ENCODE peak calls at places on chromosomes 13 and 19, in four cellular contexts. One of them, this sample, is unnamed.
A peak's percentile ranks its signal among the peaks of the same experiment; 100 is the strongest.

GRCh38 chr13:80339841-80340642 is 884 bp downstream of the SPRY2 start:
- DNase-seq in ovary: peak; percentile 56
- DNase-seq in foreskin fibroblast: no peak
- DNase-seq in GM23338: peak; percentile 31
- DNase-seq in this sample: peak; percentile 40

GRCh38 chr13:98462241-98462882 is 114.5 kb downstream of the STK24 start:
- DNase-seq in ovary: no peak
- DNase-seq in GM23338: no peak
- DNase-seq in foreskin fibroblast: no peak
- DNase-seq in this sample: no peak

GRCh38 chr13:46593403-46593802 is 40.4 kb downstream of the LRCH1 start:
- DNase-seq in foreskin fibroblast: no peak
- DNase-seq in GM23338: no peak
- DNase-seq in ovary: no peak
- DNase-seq in this sample: no peak

GRCh38 chr13:59038824-59039223 is 1124.9 kb downstream of the DIAPH3 start:
- DNase-seq in foreskin fibroblast: no peak
- DNase-seq in GM23338: no peak
- DNase-seq in ovary: no peak
- DNase-seq in this sample: no peak

GRCh38 chr13:110471156-110471832 is 90.2 kb downstream of the RAB20 start:
- DNase-seq in GM23338: no peak
- DNase-seq in ovary: no peak
- DNase-seq in foreskin fibroblast: no peak
- DNase-seq in this sample: no peak

GRCh38 chr13:38743499-38743898 is 56.6 kb downstream of the FREM2 start:
- DNase-seq in GM23338: no peak
- DNase-seq in foreskin fibroblast: no peak
- DNase-seq in ovary: no peak
- DNase-seq in this sample: no peak

GRCh38 chr19:44741841-44742352 is 6.6 kb upstream of the BCL3 start:
- DNase-seq in foreskin fibroblast: peak; percentile 100
- DNase-seq in GM23338: no peak
- DNase-seq in ovary: peak; percentile 98
- DNase-seq in this sample: no peak

GRCh38 chr13:110027470-110028240 is 241.3 kb upstream of the IRS2 start:
- DNase-seq in foreskin fibroblast: no peak
- DNase-seq in GM23338: no peak
- DNase-seq in ovary: no peak
- DNase-seq in this sample: no peak

GRCh38 chr19:18167975-18168645 is 5.5 kb upstream of the IFI30 start:
- DNase-seq in GM23338: peak; percentile 78
- DNase-seq in foreskin fibroblast: no peak
- DNase-seq in ovary: peak; percentile 50
- DNase-seq in this sample: peak; percentile 54

GRCh38 chr19:1245468-1245867 is 2.9 kb upstream of the MIDN start:
- DNase-seq in ovary: peak; percentile 61
- DNase-seq in GM23338: no peak
- DNase-seq in foreskin fibroblast: no peak
- DNase-seq in this sample: no peak

GRCh38 chr19:13190781-13191540 is 40.8 kb downstream of the IER2 start:
- DNase-seq in ovary: no peak
- DNase-seq in GM23338: no peak
- DNase-seq in foreskin fibroblast: no peak
- DNase-seq in this sample: no peak

GRCh38 chr13:105442941-105443340 is 1092.5 kb downstream of the EFNB2 start:
- DNase-seq in ovary: no peak
- DNase-seq in foreskin fibroblast: peak; percentile 94
- DNase-seq in GM23338: no peak
- DNase-seq in this sample: no peak

GRCh38 chr13:101916108-101916757 is 463.8 kb downstream of the ITGBL1 start:
- DNase-seq in ovary: no peak
- DNase-seq in GM23338: peak; percentile 81
- DNase-seq in foreskin fibroblast: peak; percentile 21
- DNase-seq in this sample: no peak

GRCh38 chr19:5696196-5697021 is 6.3 kb downstream of the RPL36 start:
- DNase-seq in foreskin fibroblast: no peak
- DNase-seq in ovary: no peak
- DNase-seq in GM23338: peak; percentile 0
- DNase-seq in this sample: no peak

GRCh38 chr13:76523740-76524382 is 362.3 kb downstream of the KCTD12 start:
- DNase-seq in foreskin fibroblast: no peak
- DNase-seq in ovary: no peak
- DNase-seq in GM23338: no peak
- DNase-seq in this sample: no peak

GRCh38 chr13:40648841-40649240 is 17.6 kb downstream of the FOXO1 start:
- DNase-seq in foreskin fibroblast: no peak
- DNase-seq in ovary: no peak
- DNase-seq in GM23338: peak; percentile 49
- DNase-seq in this sample: no peak

GRCh38 chr19:19866599-19867248 is 1.0 kb downstream of the ZNF253 start:
- DNase-seq in foreskin fibroblast: no peak
- DNase-seq in ovary: peak; percentile 39
- DNase-seq in GM23338: peak; percentile 95
- DNase-seq in this sample: peak; percentile 41

GRCh38 chr13:28744091-28744536 is 25.3 kb upstream of the SLC46A3 start:
- DNase-seq in ovary: no peak
- DNase-seq in GM23338: peak; percentile 44
- DNase-seq in foreskin fibroblast: peak; percentile 37
- DNase-seq in this sample: no peak

GRCh38 chr19:40962460-40962961 is 28.6 kb upstream of the CYP2B6 start:
- DNase-seq in foreskin fibroblast: peak; percentile 1
- DNase-seq in GM23338: no peak
- DNase-seq in ovary: no peak
- DNase-seq in this sample: no peak

GRCh38 chr19:12825259-12826131 is 8.9 kb downstream of the RTBDN start:
- DNase-seq in GM23338: peak; percentile 96
- DNase-seq in ovary: no peak
- DNase-seq in foreskin fibroblast: no peak
- DNase-seq in this sample: no peak

GRCh38 chr19:1651548-1652394 is 644 bp downstream of the TCF3 start:
- DNase-seq in ovary: peak; percentile 69
- DNase-seq in GM23338: peak; percentile 58
- DNase-seq in foreskin fibroblast: peak; percentile 35
- DNase-seq in this sample: peak; percentile 54

GRCh38 chr13:22961835-22962537 is 218.8 kb upstream of the SGCG start:
- DNase-seq in foreskin fibroblast: no peak
- DNase-seq in ovary: no peak
- DNase-seq in GM23338: no peak
- DNase-seq in this sample: no peak

GRCh38 chr19:33580645-33581037 is 41.1 kb upstream of the CHST8 start:
- DNase-seq in GM23338: no peak
- DNase-seq in foreskin fibroblast: no peak
- DNase-seq in ovary: no peak
- DNase-seq in this sample: no peak
- TF ChIP-seq CTCF in GM23338: no peak
- TF ChIP-seq CTCF in foreskin fibroblast: no peak
- TF ChIP-seq CTCF in ovary: no peak
- TF ChIP-seq CTCF in this sample: no peak

GRCh38 chr13:113635709-113636108 is 22.3 kb downstream of the ATP4B start:
- DNase-seq in ovary: no peak
- DNase-seq in foreskin fibroblast: no peak
- DNase-seq in GM23338: no peak
- DNase-seq in this sample: no peak
- TF ChIP-seq CTCF in ovary: no peak
- TF ChIP-seq CTCF in foreskin fibroblast: no peak
- TF ChIP-seq CTCF in GM23338: no peak
- TF ChIP-seq CTCF in this sample: no peak

GRCh38 chr19:43126720-43127119 is 44.2 kb upstream of the PSG2 start:
- DNase-seq in foreskin fibroblast: no peak
- DNase-seq in GM23338: no peak
- DNase-seq in ovary: no peak
- DNase-seq in this sample: no peak

DNA sequence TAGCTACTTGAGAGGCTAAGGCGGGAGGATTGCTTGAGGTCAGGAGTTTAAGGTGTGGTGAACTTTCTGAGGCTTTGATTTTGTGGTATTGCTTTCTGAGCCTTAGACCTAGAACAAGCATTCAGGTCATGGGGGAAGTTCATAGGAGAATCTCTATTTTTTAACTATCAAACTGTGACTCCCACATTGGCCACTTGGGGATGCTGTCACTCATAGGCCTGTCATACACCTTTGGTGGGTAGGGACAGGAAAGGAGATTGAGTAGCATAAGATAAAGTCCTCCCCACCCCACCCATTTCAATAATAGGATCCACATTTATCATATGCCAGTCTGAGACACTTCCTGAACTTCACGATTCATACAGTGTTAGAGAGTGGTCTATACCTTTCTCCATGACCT is 41.9 kb upstream of the PSG2 start:
- DNase-seq in GM23338: peak; percentile 31
- DNase-seq in foreskin fibroblast: no peak
- DNase-seq in ovary: no peak
- DNase-seq in this sample: no peak
- TF ChIP-seq CTCF in GM23338: peak; percentile 54
- TF ChIP-seq CTCF in foreskin fibroblast: no peak
- TF ChIP-seq CTCF in ovary: no peak
- TF ChIP-seq CTCF in this sample: no peak

GRCh38 chr13:30676672-30677071 is 58.7 kb upstream of the ALOX5AP start:
- DNase-seq in GM23338: peak; percentile 22
- DNase-seq in foreskin fibroblast: no peak
- DNase-seq in ovary: no peak
- DNase-seq in this sample: no peak
- TF ChIP-seq CTCF in GM23338: peak; percentile 41
- TF ChIP-seq CTCF in foreskin fibroblast: peak; percentile 42
- TF ChIP-seq CTCF in ovary: no peak
- TF ChIP-seq CTCF in this sample: no peak

GRCh38 chr19:3224346-3225325 is at the start of gene CELF5:
- DNase-seq in GM23338: peak; percentile 75
- DNase-seq in foreskin fibroblast: peak; percentile 10
- DNase-seq in ovary: peak; percentile 62
- DNase-seq in this sample: peak; percentile 53
- TF ChIP-seq CTCF in GM23338: peak; percentile 56
- TF ChIP-seq CTCF in foreskin fibroblast: no peak
- TF ChIP-seq CTCF in ovary: peak; percentile 51
- TF ChIP-seq CTCF in this sample: peak; percentile 69

DNA sequence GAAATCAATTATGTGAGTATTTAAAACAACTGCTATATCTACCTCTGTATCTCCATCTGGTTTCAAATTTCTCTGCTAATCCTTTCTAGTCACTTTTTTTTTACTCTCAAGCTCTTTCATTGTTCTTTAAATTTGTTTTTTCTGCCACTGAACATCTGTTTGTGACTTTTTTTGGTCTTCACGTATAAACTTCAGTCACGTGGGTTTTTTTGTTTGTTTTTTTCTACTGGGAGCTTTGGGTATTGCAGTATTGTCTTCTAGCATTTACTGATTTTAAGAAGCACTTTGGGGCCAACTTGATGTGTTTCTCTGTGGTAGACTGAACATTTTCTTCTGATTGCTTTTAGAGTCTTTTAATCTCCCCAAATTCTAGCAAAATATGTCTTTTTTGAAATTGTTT is 262.6 kb upstream of the RXFP2 start:
- DNase-seq in ovary: no peak
- DNase-seq in GM23338: peak; percentile 43
- DNase-seq in foreskin fibroblast: no peak
- DNase-seq in this sample: no peak
- TF ChIP-seq CTCF in ovary: no peak
- TF ChIP-seq CTCF in GM23338: no peak
- TF ChIP-seq CTCF in foreskin fibroblast: no peak
- TF ChIP-seq CTCF in this sample: no peak